ENCODE peak calls at places on chromosome 3, in seven cellular contexts. U is AG08396, D is GM18507, F is activated B cell treated with CpG ODN at 0.5 μM for 24 hours, O is brain microvascular endothelial cell, R is tibial nerve, C is HEK293T. Q is an unnamed sample.

GRCh38 chr3:102741105-102741504 is 306.3 kb downstream of the ZPLD1 start:
- DNase-seq in O (no peak), F (no peak), R (no peak), C (peak; percentile 9), U (no peak), D (no peak), Q (no peak)

GRCh38 chr3:9196009-9196408 is 53.4 kb downstream of the SRGAP3 start:
- DNase-seq in D (no peak), F (no peak), O (no peak), U (no peak), R (no peak), C (no peak), Q (no peak)

GRCh38 chr3:17149076-17149475 is 264.3 kb downstream of the PLCL2 start:
- DNase-seq in U (no peak), R (no peak), O (no peak), C (no peak), D (no peak), F (no peak), Q (no peak)

GRCh38 chr3:125512135-125512920 is 7.7 kb downstream of the SNX4 start:
- DNase-seq in D (no peak), C (no peak), U (no peak), R (no peak), F (no peak), O (peak; percentile 88), Q (no peak)

GRCh38 chr3:24595801-24596200 is 101.2 kb upstream of the THRB start:
- DNase-seq in F (no peak), D (no peak), C (no peak), O (no peak), U (no peak), R (no peak), Q (no peak)

GRCh38 chr3:50246517-50246954 is 10.5 kb downstream of the GNAI2 start:
- DNase-seq in R (no peak), O (peak; percentile 94), U (no peak), D (no peak), C (no peak), F (no peak), Q (peak; percentile 30)

GRCh38 chr3:157856078-157856939 is 249.9 kb downstream of the SHOX2 start:
- DNase-seq in F (no peak), C (no peak), O (no peak), D (no peak), R (no peak), U (no peak), Q (no peak)

GRCh38 chr3:183481582-183481981 is 53.2 kb upstream of the MCF2L2 start:
- DNase-seq in U (no peak), R (no peak), D (no peak), O (peak; percentile 24), C (no peak), F (no peak), Q (no peak)

GRCh38 chr3:62884041-62884870 is 9.0 kb upstream of the CADPS start:
- DNase-seq in R (no peak), F (no peak), C (no peak), O (no peak), U (no peak), D (no peak), Q (no peak)

GRCh38 chr3:125154800-125155269 is 57.7 kb downstream of the SLC12A8 start:
- DNase-seq in R (no peak), O (no peak), C (no peak), U (no peak), F (no peak), D (no peak), Q (no peak)

GRCh38 chr3:190384241-190384863 is 3.6 kb upstream of the CLDN16 start:
- DNase-seq in D (peak; percentile 3), C (peak; percentile 7), O (peak; percentile 67), U (peak; percentile 24), F (no peak), R (no peak), Q (no peak)

GRCh38 chr3:47193871-47194859 is 30.3 kb upstream of the SETD2 start:
- DNase-seq in C (no peak), R (no peak), U (no peak), D (no peak), F (no peak), O (no peak), Q (no peak)

GRCh38 chr3:178056868-178057267 is 479.4 kb upstream of the KCNMB2 start:
- DNase-seq in D (no peak), U (no peak), R (no peak), O (no peak), F (no peak), C (no peak), Q (no peak)

GRCh38 chr3:47762233-47762632 is 19.5 kb downstream of the SMARCC1 start:
- DNase-seq in D (no peak), O (no peak), U (no peak), C (no peak), R (no peak), F (no peak), Q (no peak)

GRCh38 chr3:28743843-28744242 is 395.2 kb upstream of the AZI2 start:
- DNase-seq in U (no peak), R (no peak), O (no peak), F (no peak), C (no peak), D (no peak), Q (no peak)

GRCh38 chr3:130539005-130539404 is 22.0 kb downstream of the COL6A6 start:
- DNase-seq in F (no peak), R (no peak), C (peak; percentile 68), D (peak; percentile 3), U (peak; percentile 40), O (peak; percentile 44), Q (no peak)

GRCh38 chr3:127744216-127744815 is 71.6 kb downstream of the ABTB1 start:
- DNase-seq in O (no peak), U (no peak), R (no peak), F (no peak), D (no peak), C (no peak), Q (no peak)

GRCh38 chr3:114411811-114412803 is 118.3 kb downstream of the TIGIT start:
- DNase-seq in O (peak; percentile 84), F (no peak), D (no peak), R (no peak), C (no peak), U (peak; percentile 31), Q (no peak)

GRCh38 chr3:60017631-60018030 is 967.8 kb upstream of the CFAP20DC start:
- DNase-seq in U (no peak), D (no peak), F (no peak), C (no peak), R (no peak), O (no peak), Q (no peak)

GRCh38 chr3:107560166-107560565 is 37.4 kb downstream of the BBX start:
- DNase-seq in F (no peak), C (no peak), O (no peak), D (no peak), R (no peak), U (no peak), Q (no peak)

GRCh38 chr3:52688266-52688665 is 2.4 kb downstream of the GNL3 start:
- DNase-seq in U (no peak), F (no peak), R (no peak), C (no peak), D (no peak), O (no peak), Q (no peak)

GRCh38 chr3:97901327-97902295 is 70.6 kb downstream of the RIOX2 start:
- DNase-seq in D (no peak), O (no peak), U (no peak), F (no peak), R (no peak), C (no peak), Q (no peak)

GRCh38 chr3:127170794-127171193 is 22.1 kb upstream of the PRR23E start:
- DNase-seq in O (peak; percentile 37), R (no peak), C (no peak), F (no peak), D (no peak), U (peak; percentile 77), Q (no peak)

GRCh38 chr3:166085164-166085830 is 248.1 kb upstream of the BCHE start:
- DNase-seq in D (no peak), U (no peak), O (no peak), R (no peak), F (no peak), C (no peak), Q (no peak)

GRCh38 chr3:53242155-53242554 is 13.7 kb downstream of the TKT start:
- DNase-seq in D (no peak), C (no peak), R (no peak), U (no peak), F (no peak), O (no peak), Q (no peak)

GRCh38 chr3:123559040-123559861 is 25.6 kb downstream of the HACD2 start:
- DNase-seq in O (peak; percentile 40), C (peak; percentile 53), F (no peak), R (no peak), D (no peak), U (peak; percentile 46), Q (peak; percentile 48)

GRCh38 chr3:177935008-177935407 is 601.2 kb upstream of the KCNMB2 start:
- DNase-seq in U (no peak), D (no peak), C (no peak), F (no peak), O (no peak), R (no peak), Q (no peak)

GRCh38 chr3:124209426-124209825 is 217.5 kb upstream of the ROPN1 start:
- DNase-seq in D (no peak), U (no peak), C (no peak), F (no peak), R (no peak), O (no peak), Q (no peak)

Q was measured in memory B cell.